ENCODE peak calls at places on chromosomes 3 and 15, in five cellular contexts. One of them, this sample, is unnamed.
A peak's percentile ranks its signal among the peaks of the same experiment; 100 is the strongest.

GRCh38 chr15:31497838-31498237 is 171.2 kb downstream of the KLF13 start:
- DNase-seq in H9: peak; percentile 17
- DNase-seq in stimulated activated CD8-positive, alpha-beta memory T cell treated with anti-CD3 and anti-CD28 coated beads, Interleukin-4, amount 100 ng/mL, for 24 hours: no peak
- DNase-seq in activated CD4-positive, alpha-beta T cell treated with anti-CD3 and anti-CD28 coated beads, Interleukin-2, amount 50 U/mL, for 48 hours: no peak
- DNase-seq in retinal pigment epithelial cell: no peak
- DNase-seq in this sample: no peak

GRCh38 chr3:177382944-177383343 is 185.7 kb upstream of the TBL1XR1 start:
- DNase-seq in stimulated activated CD8-positive, alpha-beta memory T cell treated with anti-CD3 and anti-CD28 coated beads, Interleukin-4, amount 100 ng/mL, for 24 hours: no peak
- DNase-seq in retinal pigment epithelial cell: no peak
- DNase-seq in activated CD4-positive, alpha-beta T cell treated with anti-CD3 and anti-CD28 coated beads, Interleukin-2, amount 50 U/mL, for 48 hours: no peak
- DNase-seq in H9: no peak
- DNase-seq in this sample: no peak

GRCh38 chr15:65344214-65344908 is 33.4 kb downstream of the IGDCC3 start:
- DNase-seq in H9: no peak
- DNase-seq in stimulated activated CD8-positive, alpha-beta memory T cell treated with anti-CD3 and anti-CD28 coated beads, Interleukin-4, amount 100 ng/mL, for 24 hours: no peak
- DNase-seq in retinal pigment epithelial cell: no peak
- DNase-seq in activated CD4-positive, alpha-beta T cell treated with anti-CD3 and anti-CD28 coated beads, Interleukin-2, amount 50 U/mL, for 48 hours: no peak
- DNase-seq in this sample: peak; percentile 29

GRCh38 chr3:128585974-128586373 is 64.6 kb downstream of the RPN1 start:
- DNase-seq in activated CD4-positive, alpha-beta T cell treated with anti-CD3 and anti-CD28 coated beads, Interleukin-2, amount 50 U/mL, for 48 hours: no peak
- DNase-seq in retinal pigment epithelial cell: no peak
- DNase-seq in H9: no peak
- DNase-seq in stimulated activated CD8-positive, alpha-beta memory T cell treated with anti-CD3 and anti-CD28 coated beads, Interleukin-4, amount 100 ng/mL, for 24 hours: no peak
- DNase-seq in this sample: no peak

GRCh38 chr3:160400631-160401150 is 1.2 kb downstream of the SMC4 start:
- DNase-seq in activated CD4-positive, alpha-beta T cell treated with anti-CD3 and anti-CD28 coated beads, Interleukin-2, amount 50 U/mL, for 48 hours: peak; percentile 29
- DNase-seq in retinal pigment epithelial cell: no peak
- DNase-seq in stimulated activated CD8-positive, alpha-beta memory T cell treated with anti-CD3 and anti-CD28 coated beads, Interleukin-4, amount 100 ng/mL, for 24 hours: no peak
- DNase-seq in H9: no peak
- DNase-seq in this sample: peak; percentile 20

GRCh38 chr3:99499235-99499798 is 139.1 kb upstream of the COL8A1 start:
- DNase-seq in H9: no peak
- DNase-seq in retinal pigment epithelial cell: no peak
- DNase-seq in activated CD4-positive, alpha-beta T cell treated with anti-CD3 and anti-CD28 coated beads, Interleukin-2, amount 50 U/mL, for 48 hours: peak; percentile 6
- DNase-seq in stimulated activated CD8-positive, alpha-beta memory T cell treated with anti-CD3 and anti-CD28 coated beads, Interleukin-4, amount 100 ng/mL, for 24 hours: no peak
- DNase-seq in this sample: peak; percentile 44

GRCh38 chr15:91873133-91873526 is 19.6 kb downstream of the SLCO3A1 start:
- DNase-seq in retinal pigment epithelial cell: no peak
- DNase-seq in stimulated activated CD8-positive, alpha-beta memory T cell treated with anti-CD3 and anti-CD28 coated beads, Interleukin-4, amount 100 ng/mL, for 24 hours: no peak
- DNase-seq in activated CD4-positive, alpha-beta T cell treated with anti-CD3 and anti-CD28 coated beads, Interleukin-2, amount 50 U/mL, for 48 hours: no peak
- DNase-seq in H9: no peak
- DNase-seq in this sample: no peak

GRCh38 chr3:195195321-195196209 is 75.4 kb downstream of the XXYLT1 start:
- DNase-seq in H9: peak; percentile 59
- DNase-seq in activated CD4-positive, alpha-beta T cell treated with anti-CD3 and anti-CD28 coated beads, Interleukin-2, amount 50 U/mL, for 48 hours: no peak
- DNase-seq in stimulated activated CD8-positive, alpha-beta memory T cell treated with anti-CD3 and anti-CD28 coated beads, Interleukin-4, amount 100 ng/mL, for 24 hours: no peak
- DNase-seq in retinal pigment epithelial cell: no peak
- DNase-seq in this sample: peak; percentile 74

GRCh38 chr3:14125193-14126016 is 553 bp downstream of the TMEM43 start:
- DNase-seq in stimulated activated CD8-positive, alpha-beta memory T cell treated with anti-CD3 and anti-CD28 coated beads, Interleukin-4, amount 100 ng/mL, for 24 hours: peak; percentile 42
- DNase-seq in retinal pigment epithelial cell: peak; percentile 76
- DNase-seq in activated CD4-positive, alpha-beta T cell treated with anti-CD3 and anti-CD28 coated beads, Interleukin-2, amount 50 U/mL, for 48 hours: peak; percentile 70
- DNase-seq in H9: peak; percentile 80
- DNase-seq in this sample: peak; percentile 71

GRCh38 chr15:71414778-71415177 is 299.5 kb downstream of the THSD4 start:
- DNase-seq in retinal pigment epithelial cell: no peak
- DNase-seq in H9: no peak
- DNase-seq in stimulated activated CD8-positive, alpha-beta memory T cell treated with anti-CD3 and anti-CD28 coated beads, Interleukin-4, amount 100 ng/mL, for 24 hours: no peak
- DNase-seq in activated CD4-positive, alpha-beta T cell treated with anti-CD3 and anti-CD28 coated beads, Interleukin-2, amount 50 U/mL, for 48 hours: no peak
- DNase-seq in this sample: no peak

GRCh38 chr15:29682781-29683180 is 139.5 kb downstream of the TJP1 start:
- DNase-seq in stimulated activated CD8-positive, alpha-beta memory T cell treated with anti-CD3 and anti-CD28 coated beads, Interleukin-4, amount 100 ng/mL, for 24 hours: no peak
- DNase-seq in retinal pigment epithelial cell: no peak
- DNase-seq in activated CD4-positive, alpha-beta T cell treated with anti-CD3 and anti-CD28 coated beads, Interleukin-2, amount 50 U/mL, for 48 hours: no peak
- DNase-seq in H9: no peak
- DNase-seq in this sample: no peak

GRCh38 chr3:29311805-29312204 is 30.9 kb downstream of the RBMS3 start:
- DNase-seq in activated CD4-positive, alpha-beta T cell treated with anti-CD3 and anti-CD28 coated beads, Interleukin-2, amount 50 U/mL, for 48 hours: no peak
- DNase-seq in H9: no peak
- DNase-seq in retinal pigment epithelial cell: no peak
- DNase-seq in stimulated activated CD8-positive, alpha-beta memory T cell treated with anti-CD3 and anti-CD28 coated beads, Interleukin-4, amount 100 ng/mL, for 24 hours: no peak
- DNase-seq in this sample: no peak

GRCh38 chr15:83657549-83657948 is 3.6 kb downstream of the ADAMTSL3 start:
- DNase-seq in activated CD4-positive, alpha-beta T cell treated with anti-CD3 and anti-CD28 coated beads, Interleukin-2, amount 50 U/mL, for 48 hours: no peak
- DNase-seq in retinal pigment epithelial cell: no peak
- DNase-seq in stimulated activated CD8-positive, alpha-beta memory T cell treated with anti-CD3 and anti-CD28 coated beads, Interleukin-4, amount 100 ng/mL, for 24 hours: no peak
- DNase-seq in H9: peak; percentile 61
- DNase-seq in this sample: peak; percentile 55

GRCh38 chr3:196662711-196663571 is 23.4 kb downstream of the NRROS start:
- DNase-seq in retinal pigment epithelial cell: no peak
- DNase-seq in stimulated activated CD8-positive, alpha-beta memory T cell treated with anti-CD3 and anti-CD28 coated beads, Interleukin-4, amount 100 ng/mL, for 24 hours: no peak
- DNase-seq in activated CD4-positive, alpha-beta T cell treated with anti-CD3 and anti-CD28 coated beads, Interleukin-2, amount 50 U/mL, for 48 hours: no peak
- DNase-seq in H9: no peak
- DNase-seq in this sample: no peak

GRCh38 chr3:14142567-14143270 is 17.9 kb downstream of the TMEM43 start:
- DNase-seq in stimulated activated CD8-positive, alpha-beta memory T cell treated with anti-CD3 and anti-CD28 coated beads, Interleukin-4, amount 100 ng/mL, for 24 hours: no peak
- DNase-seq in H9: no peak
- DNase-seq in retinal pigment epithelial cell: no peak
- DNase-seq in activated CD4-positive, alpha-beta T cell treated with anti-CD3 and anti-CD28 coated beads, Interleukin-2, amount 50 U/mL, for 48 hours: peak; percentile 56
- DNase-seq in this sample: no peak

GRCh38 chr3:172153335-172153861 is 114.0 kb downstream of the FNDC3B start:
- DNase-seq in activated CD4-positive, alpha-beta T cell treated with anti-CD3 and anti-CD28 coated beads, Interleukin-2, amount 50 U/mL, for 48 hours: peak; percentile 63
- DNase-seq in stimulated activated CD8-positive, alpha-beta memory T cell treated with anti-CD3 and anti-CD28 coated beads, Interleukin-4, amount 100 ng/mL, for 24 hours: no peak
- DNase-seq in H9: no peak
- DNase-seq in retinal pigment epithelial cell: peak; percentile 98
- DNase-seq in this sample: no peak

GRCh38 chr3:113697192-113698090 is 999 bp upstream of the USF3 start:
- DNase-seq in H9: peak; percentile 33
- DNase-seq in stimulated activated CD8-positive, alpha-beta memory T cell treated with anti-CD3 and anti-CD28 coated beads, Interleukin-4, amount 100 ng/mL, for 24 hours: peak; percentile 8
- DNase-seq in retinal pigment epithelial cell: no peak
- DNase-seq in activated CD4-positive, alpha-beta T cell treated with anti-CD3 and anti-CD28 coated beads, Interleukin-2, amount 50 U/mL, for 48 hours: peak; percentile 38
- DNase-seq in this sample: peak; percentile 27

GRCh38 chr3:193016437-193016887 is 98.8 kb upstream of the MB21D2 start:
- DNase-seq in activated CD4-positive, alpha-beta T cell treated with anti-CD3 and anti-CD28 coated beads, Interleukin-2, amount 50 U/mL, for 48 hours: no peak
- DNase-seq in stimulated activated CD8-positive, alpha-beta memory T cell treated with anti-CD3 and anti-CD28 coated beads, Interleukin-4, amount 100 ng/mL, for 24 hours: no peak
- DNase-seq in retinal pigment epithelial cell: peak; percentile 24
- DNase-seq in H9: peak; percentile 40
- DNase-seq in this sample: peak; percentile 50

GRCh38 chr3:2623463-2623862 is 486.7 kb downstream of the IL5RA start:
- DNase-seq in activated CD4-positive, alpha-beta T cell treated with anti-CD3 and anti-CD28 coated beads, Interleukin-2, amount 50 U/mL, for 48 hours: no peak
- DNase-seq in H9: no peak
- DNase-seq in stimulated activated CD8-positive, alpha-beta memory T cell treated with anti-CD3 and anti-CD28 coated beads, Interleukin-4, amount 100 ng/mL, for 24 hours: no peak
- DNase-seq in retinal pigment epithelial cell: no peak
- DNase-seq in this sample: no peak

GRCh38 chr3:194117114-194117845 is 18.7 kb upstream of the HES1 start:
- DNase-seq in activated CD4-positive, alpha-beta T cell treated with anti-CD3 and anti-CD28 coated beads, Interleukin-2, amount 50 U/mL, for 48 hours: no peak
- DNase-seq in H9: no peak
- DNase-seq in stimulated activated CD8-positive, alpha-beta memory T cell treated with anti-CD3 and anti-CD28 coated beads, Interleukin-4, amount 100 ng/mL, for 24 hours: no peak
- DNase-seq in retinal pigment epithelial cell: no peak
- DNase-seq in this sample: no peak

GRCh38 chr3:49647741-49648140 is 26.4 kb upstream of the APEH start:
- DNase-seq in activated CD4-positive, alpha-beta T cell treated with anti-CD3 and anti-CD28 coated beads, Interleukin-2, amount 50 U/mL, for 48 hours: no peak
- DNase-seq in H9: no peak
- DNase-seq in retinal pigment epithelial cell: no peak
- DNase-seq in stimulated activated CD8-positive, alpha-beta memory T cell treated with anti-CD3 and anti-CD28 coated beads, Interleukin-4, amount 100 ng/mL, for 24 hours: no peak
- DNase-seq in this sample: no peak

GRCh38 chr3:122824465-122825379 is 29.9 kb downstream of the SLC49A4 start:
- DNase-seq in H9: no peak
- DNase-seq in activated CD4-positive, alpha-beta T cell treated with anti-CD3 and anti-CD28 coated beads, Interleukin-2, amount 50 U/mL, for 48 hours: no peak
- DNase-seq in retinal pigment epithelial cell: peak; percentile 45
- DNase-seq in stimulated activated CD8-positive, alpha-beta memory T cell treated with anti-CD3 and anti-CD28 coated beads, Interleukin-4, amount 100 ng/mL, for 24 hours: no peak
- DNase-seq in this sample: no peak

GRCh38 chr3:173865900-173866498 is 468.5 kb downstream of the NLGN1 start:
- DNase-seq in retinal pigment epithelial cell: no peak
- DNase-seq in H9: peak; percentile 48
- DNase-seq in stimulated activated CD8-positive, alpha-beta memory T cell treated with anti-CD3 and anti-CD28 coated beads, Interleukin-4, amount 100 ng/mL, for 24 hours: no peak
- DNase-seq in activated CD4-positive, alpha-beta T cell treated with anti-CD3 and anti-CD28 coated beads, Interleukin-2, amount 50 U/mL, for 48 hours: no peak
- DNase-seq in this sample: peak; percentile 14

GRCh38 chr3:136070334-136070733 is 104.8 kb downstream of the PPP2R3A start:
- DNase-seq in retinal pigment epithelial cell: no peak
- DNase-seq in H9: no peak
- DNase-seq in activated CD4-positive, alpha-beta T cell treated with anti-CD3 and anti-CD28 coated beads, Interleukin-2, amount 50 U/mL, for 48 hours: no peak
- DNase-seq in stimulated activated CD8-positive, alpha-beta memory T cell treated with anti-CD3 and anti-CD28 coated beads, Interleukin-4, amount 100 ng/mL, for 24 hours: no peak
- DNase-seq in this sample: no peak

GRCh38 chr15:70142322-70143191 is 44.8 kb upstream of the TLE3 start:
- DNase-seq in stimulated activated CD8-positive, alpha-beta memory T cell treated with anti-CD3 and anti-CD28 coated beads, Interleukin-4, amount 100 ng/mL, for 24 hours: peak; percentile 11
- DNase-seq in activated CD4-positive, alpha-beta T cell treated with anti-CD3 and anti-CD28 coated beads, Interleukin-2, amount 50 U/mL, for 48 hours: peak; percentile 62
- DNase-seq in retinal pigment epithelial cell: peak; percentile 84
- DNase-seq in H9: no peak
- DNase-seq in this sample: no peak

This sample was measured in iPS-NIHi11.